ENCODE peak calls at places on chromosomes 3 and 15, in four cellular contexts. X, U, O and Q are unnamed samples.

GRCh38 chr15:96047255-96047931 is 283.1 kb upstream of the NR2F2 start:
- DNase-seq in X (no peak), U (no peak), O (no peak), Q (no peak)

GRCh38 chr15:97961067-97961954 is 808 bp downstream of the ARRDC4 start:
- DNase-seq in X (peak), U (peak), O (peak), Q (no peak)

GRCh38 chr3:164144824-164145223 is 933.5 kb downstream of the SI start:
- DNase-seq in X (no peak), U (no peak), O (no peak), Q (no peak)

GRCh38 chr3:168094580-168094876 is 1.2 kb downstream of the GOLIM4 start:
- DNase-seq in X (no peak), U (peak), O (peak), Q (no peak)

GRCh38 chr15:38427380-38427779 is 26.5 kb upstream of the FAM98B start:
- DNase-seq in X (no peak), U (no peak), O (no peak), Q (no peak)

GRCh38 chr15:29139540-29140459 is 129.8 kb downstream of the NSMCE3 start:
- DNase-seq in X (peak), U (peak), O (peak), Q (no peak)

GRCh38 chr15:62603757-62604156 is 438.7 kb upstream of the C2CD4B start:
- DNase-seq in X (no peak), U (no peak), O (no peak), Q (no peak)

GRCh38 chr3:196073188-196073838 is 8.6 kb downstream of the TFRC start:
- DNase-seq in X (peak), U (no peak), O (peak), Q (peak)

GRCh38 chr15:97502038-97502437 is 458.5 kb upstream of the ARRDC4 start:
- DNase-seq in X (no peak), U (no peak), O (no peak), Q (no peak)

GRCh38 chr3:15391007-15391406 is 36.3 kb downstream of the METTL6 start:
- DNase-seq in X (no peak), U (no peak), O (no peak), Q (no peak)

GRCh38 chr3:197298858-197299854 is 744 bp upstream of the DLG1 start:
- DNase-seq in X (peak), U (peak), O (peak), Q (no peak)

GRCh38 chr15:50562735-50563640 is 16.5 kb upstream of the USP50 start:
- DNase-seq in X (no peak), U (no peak), O (no peak), Q (no peak)

GRCh38 chr3:178137206-178137605 is 399.0 kb upstream of the KCNMB2 start:
- DNase-seq in X (no peak), U (no peak), O (no peak), Q (no peak)

GRCh38 chr3:24018784-24019570 is 73.9 kb downstream of the NR1D2 start:
- DNase-seq in X (no peak), U (no peak), O (no peak), Q (no peak)

GRCh38 chr15:90038639-90039095 is 37.5 kb downstream of the ZNF710 start:
- DNase-seq in X (no peak), U (no peak), O (no peak), Q (no peak)
- H3K27ac ChIP-seq in X (no peak), U (no peak), O (no peak), Q (no peak)

GRCh38 chr3:159762981-159763465 is 225.6 kb upstream of the IL12A start:
- DNase-seq in X (peak), U (peak), O (peak), Q (no peak)
- H3K9ac ChIP-seq in X (peak), U (peak), O (no peak), Q (no peak)

GRCh38 chr15:79244876-79245275 is 37.6 kb upstream of the ANKRD34C start:
- DNase-seq in X (no peak), U (no peak), O (no peak), Q (no peak)

GRCh38 chr15:79243723-79244122 is 38.8 kb upstream of the ANKRD34C start:
- DNase-seq in X (no peak), U (no peak), O (no peak), Q (no peak)

GRCh38 chr15:79248183-79248582 is 34.3 kb upstream of the ANKRD34C start:
- DNase-seq in X (no peak), U (no peak), O (no peak), Q (no peak)
- H3K27ac ChIP-seq in X (no peak), U (no peak), O (no peak), Q (no peak)

DNA sequence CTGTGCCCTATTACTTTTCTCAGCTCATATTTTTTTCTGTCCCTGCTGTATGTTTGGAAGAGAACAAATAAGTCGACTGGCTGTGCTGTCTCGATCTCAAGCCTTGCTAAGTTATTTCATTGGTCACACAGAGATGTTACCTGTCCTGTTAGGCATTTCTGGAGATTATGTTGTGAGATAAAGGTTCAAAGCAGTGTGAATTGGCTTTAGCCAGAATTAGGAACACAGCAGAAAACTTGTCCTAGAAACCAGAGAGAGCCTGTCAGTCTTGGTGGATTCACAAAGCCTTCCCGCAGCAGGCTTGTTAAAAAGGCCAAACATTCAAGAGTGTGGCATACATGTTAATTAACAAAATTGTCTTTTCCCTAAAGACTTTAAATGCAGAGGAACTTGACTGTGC is 25.0 kb downstream of the ABHD2 start:
- DNase-seq in X (no peak), U (no peak), O (no peak), Q (no peak)
- H3K9ac ChIP-seq in X (no peak), U (no peak), O (no peak), Q (no peak)

GRCh38 chr3:117936159-117936558 is 1098.5 kb downstream of the IGSF11 start:
- DNase-seq in X (no peak), U (no peak), O (no peak), Q (no peak)

GRCh38 chr3:117941756-117942155 is 1092.9 kb downstream of the IGSF11 start:
- DNase-seq in X (no peak), U (no peak), O (no peak), Q (no peak)

GRCh38 chr3:117939628-117940027 is 1095.0 kb downstream of the IGSF11 start:
- DNase-seq in X (no peak), U (no peak), O (no peak), Q (no peak)

DNA sequence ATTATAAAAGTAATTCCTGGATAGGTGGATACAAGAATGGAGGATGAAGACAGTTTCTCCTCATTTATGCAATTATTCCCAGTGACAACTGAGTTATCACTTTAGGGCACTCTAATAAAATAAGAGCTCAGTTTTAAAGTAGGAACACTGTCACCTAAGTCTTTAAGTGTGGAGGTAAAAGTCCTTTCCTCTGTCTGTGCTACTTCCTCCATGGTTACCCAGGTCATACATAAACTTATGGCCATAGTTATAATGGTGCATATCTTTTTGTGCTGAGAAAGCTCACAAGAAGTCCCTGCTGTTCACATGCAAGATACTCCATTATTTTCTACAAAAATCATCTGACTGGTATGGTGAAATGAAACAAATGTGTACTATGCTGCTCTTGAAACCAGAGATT is 1093.6 kb downstream of the IGSF11 start:
- DNase-seq in X (no peak), U (no peak), O (no peak), Q (no peak)
- H3K27ac ChIP-seq in X (no peak), U (no peak), O (no peak), Q (no peak)

GRCh38 chr15:65612616-65612946 is 1.6 kb upstream of the INTS14 start:
- DNase-seq in X (no peak), U (no peak), O (no peak), Q (no peak)
- H3K9ac ChIP-seq in X (no peak), U (peak), O (peak), Q (no peak)

DNA sequence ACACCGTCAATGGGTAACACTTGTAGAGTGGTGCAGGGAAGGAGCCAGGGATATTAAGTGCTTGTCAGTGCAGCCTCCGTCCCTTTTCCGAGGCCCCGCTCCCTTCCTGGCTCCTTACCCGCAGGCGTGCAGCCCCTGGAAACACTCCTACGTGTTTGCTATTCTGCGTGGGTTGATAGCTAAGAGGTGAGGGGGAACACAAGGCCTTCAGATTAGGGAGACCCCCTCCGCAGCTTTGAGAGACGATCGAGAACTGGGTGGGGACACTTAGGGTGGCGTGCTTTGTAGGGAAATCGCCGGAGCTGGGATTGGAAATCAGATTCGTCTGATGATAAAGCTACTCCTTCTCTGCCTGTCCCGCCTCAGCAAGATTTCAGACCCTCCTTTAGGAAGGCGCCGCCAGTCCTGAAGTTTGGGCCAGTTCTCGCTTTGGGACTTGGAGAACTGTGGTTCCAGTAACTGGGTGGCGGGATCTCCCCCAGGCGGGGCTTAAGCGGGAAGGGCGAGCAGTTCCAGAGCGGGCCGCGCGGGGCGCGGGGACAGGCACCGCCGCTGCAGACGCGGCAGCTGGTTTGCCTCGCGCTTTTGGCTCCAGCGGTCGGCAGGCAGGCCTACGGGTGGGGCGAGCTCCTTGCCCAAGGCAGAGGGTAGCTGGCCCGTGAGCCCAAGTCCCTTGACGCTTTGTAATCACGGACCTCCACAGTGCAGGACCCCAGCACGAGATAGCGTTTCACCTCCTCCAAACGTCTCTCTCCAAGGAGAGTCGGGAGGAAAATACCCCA is 8.0 kb upstream of the FAM107A start:
- DNase-seq in X (peak), U (peak), O (peak), Q (no peak)
- H3K27ac ChIP-seq in X (no peak), U (peak), O (no peak), Q (no peak)

GRCh38 chr3:169676925-169677537 is 13.5 kb upstream of the MECOM start:
- DNase-seq in X (no peak), U (no peak), O (no peak), Q (no peak)

GRCh38 chr3:169669816-169670215 is 6.3 kb upstream of the MECOM start:
- DNase-seq in X (no peak), U (no peak), O (no peak), Q (no peak)

GRCh38 chr3:169675091-169675490 is 11.6 kb upstream of the MECOM start:
- DNase-seq in X (no peak), U (no peak), O (no peak), Q (no peak)

GRCh38 chr3:169674090-169674489 is 10.6 kb upstream of the MECOM start:
- DNase-seq in X (no peak), U (no peak), O (no peak), Q (no peak)

GRCh38 chr3:169673521-169673920 is 10.0 kb upstream of the MECOM start:
- DNase-seq in X (no peak), U (no peak), O (no peak), Q (no peak)
- H3K9ac ChIP-seq in X (no peak), U (no peak), O (no peak), Q (no peak)